ENCODE peak calls at places on chromosomes 5 and 9, in eight cellular contexts. One of them, this sample, is unnamed.

GRCh38 chr9:127574089-127574921 is 37.8 kb upstream of the STXBP1 start:
- DNase-seq in A549: peak
- DNase-seq in EL: peak
- DNase-seq in heart right ventricle: no peak
- DNase-seq in fibroblast of the aortic adventitia: peak
- DNase-seq in AG09319: no peak
- DNase-seq in fibroblast of gingiva: peak
- DNase-seq in H54: peak
- DNase-seq in this sample: no peak

GRCh38 chr5:132258102-132259060 is 885 bp downstream of the PDLIM4 start:
- DNase-seq in fibroblast of gingiva: peak
- DNase-seq in AG09319: no peak
- DNase-seq in EL: peak
- DNase-seq in fibroblast of the aortic adventitia: peak
- DNase-seq in A549: no peak
- DNase-seq in heart right ventricle: no peak
- DNase-seq in H54: no peak
- DNase-seq in this sample: no peak

GRCh38 chr5:132446621-132447020 is 44.0 kb downstream of the IRF1 start:
- DNase-seq in AG09319: peak
- DNase-seq in EL: peak
- DNase-seq in heart right ventricle: peak
- DNase-seq in fibroblast of the aortic adventitia: peak
- DNase-seq in A549: no peak
- DNase-seq in H54: no peak
- DNase-seq in fibroblast of gingiva: peak
- DNase-seq in this sample: no peak

GRCh38 chr5:137735531-137736284 is at the start of gene KLHL3:
- DNase-seq in fibroblast of the aortic adventitia: peak
- DNase-seq in AG09319: no peak
- DNase-seq in A549: no peak
- DNase-seq in H54: peak
- DNase-seq in EL: peak
- DNase-seq in fibroblast of gingiva: peak
- DNase-seq in heart right ventricle: peak
- DNase-seq in this sample: no peak

GRCh38 chr9:134185536-134186011 is 21.2 kb upstream of the RNU6ATAC start:
- DNase-seq in EL: no peak
- DNase-seq in AG09319: no peak
- DNase-seq in H54: no peak
- DNase-seq in heart right ventricle: no peak
- DNase-seq in fibroblast of gingiva: no peak
- DNase-seq in A549: no peak
- DNase-seq in fibroblast of the aortic adventitia: no peak
- DNase-seq in this sample: no peak

GRCh38 chr5:2656186-2656585 is 95.3 kb downstream of the IRX2 start:
- DNase-seq in EL: no peak
- DNase-seq in H54: no peak
- DNase-seq in A549: no peak
- DNase-seq in fibroblast of gingiva: no peak
- DNase-seq in fibroblast of the aortic adventitia: peak
- DNase-seq in AG09319: no peak
- DNase-seq in heart right ventricle: no peak
- DNase-seq in this sample: no peak

GRCh38 chr9:90872835-90873294 is 71.2 kb downstream of the SYK start:
- DNase-seq in fibroblast of gingiva: no peak
- DNase-seq in EL: no peak
- DNase-seq in A549: no peak
- DNase-seq in H54: no peak
- DNase-seq in fibroblast of the aortic adventitia: no peak
- DNase-seq in AG09319: no peak
- DNase-seq in heart right ventricle: no peak
- DNase-seq in this sample: no peak

GRCh38 chr5:132046915-132047314 is 13.5 kb upstream of the IL3 start:
- DNase-seq in heart right ventricle: no peak
- DNase-seq in A549: no peak
- DNase-seq in EL: no peak
- DNase-seq in AG09319: no peak
- DNase-seq in fibroblast of the aortic adventitia: no peak
- DNase-seq in H54: no peak
- DNase-seq in fibroblast of gingiva: no peak
- DNase-seq in this sample: no peak

GRCh38 chr5:11504794-11505193 is 399.5 kb downstream of the CTNND2 start:
- DNase-seq in fibroblast of the aortic adventitia: peak
- DNase-seq in AG09319: no peak
- DNase-seq in EL: no peak
- DNase-seq in A549: no peak
- DNase-seq in heart right ventricle: no peak
- DNase-seq in fibroblast of gingiva: no peak
- DNase-seq in H54: peak
- DNase-seq in this sample: no peak

GRCh38 chr9:126465977-126466376 is 139.3 kb downstream of the MVB12B start:
- DNase-seq in heart right ventricle: no peak
- DNase-seq in A549: no peak
- DNase-seq in H54: no peak
- DNase-seq in fibroblast of the aortic adventitia: no peak
- DNase-seq in fibroblast of gingiva: no peak
- DNase-seq in AG09319: no peak
- DNase-seq in EL: no peak
- DNase-seq in this sample: no peak

GRCh38 chr5:55866934-55867333 is 15.8 kb downstream of the IL31RA start:
- DNase-seq in A549: no peak
- DNase-seq in AG09319: no peak
- DNase-seq in EL: no peak
- DNase-seq in fibroblast of the aortic adventitia: no peak
- DNase-seq in H54: no peak
- DNase-seq in heart right ventricle: no peak
- DNase-seq in fibroblast of gingiva: no peak
- DNase-seq in this sample: no peak

GRCh38 chr5:54547711-54548250 is 30.2 kb downstream of the SNX18 start:
- DNase-seq in fibroblast of gingiva: peak
- DNase-seq in EL: peak
- DNase-seq in fibroblast of the aortic adventitia: peak
- DNase-seq in AG09319: peak
- DNase-seq in A549: peak
- DNase-seq in H54: no peak
- DNase-seq in heart right ventricle: no peak
- DNase-seq in this sample: no peak

GRCh38 chr9:113131689-113132151 is 19.1 kb upstream of the SLC31A2 start:
- DNase-seq in fibroblast of gingiva: no peak
- DNase-seq in heart right ventricle: no peak
- DNase-seq in EL: no peak
- DNase-seq in AG09319: no peak
- DNase-seq in A549: no peak
- DNase-seq in fibroblast of the aortic adventitia: no peak
- DNase-seq in H54: no peak
- DNase-seq in this sample: no peak

GRCh38 chr5:149376711-149377447 is 2.2 kb downstream of the IL17B start:
- DNase-seq in fibroblast of the aortic adventitia: no peak
- DNase-seq in fibroblast of gingiva: no peak
- DNase-seq in AG09319: no peak
- DNase-seq in H54: no peak
- DNase-seq in A549: no peak
- DNase-seq in EL: no peak
- DNase-seq in heart right ventricle: no peak
- DNase-seq in this sample: no peak

GRCh38 chr5:177432143-177432904 is 5.8 kb downstream of the GRK6 start:
- DNase-seq in AG09319: no peak
- DNase-seq in EL: no peak
- DNase-seq in fibroblast of the aortic adventitia: no peak
- DNase-seq in heart right ventricle: peak
- DNase-seq in H54: no peak
- DNase-seq in fibroblast of gingiva: no peak
- DNase-seq in A549: no peak
- DNase-seq in this sample: no peak

GRCh38 chr9:14827805-14828204 is 82.4 kb downstream of the FREM1 start:
- DNase-seq in fibroblast of gingiva: no peak
- DNase-seq in fibroblast of the aortic adventitia: no peak
- DNase-seq in A549: no peak
- DNase-seq in AG09319: no peak
- DNase-seq in heart right ventricle: no peak
- DNase-seq in H54: no peak
- DNase-seq in EL: no peak
- DNase-seq in this sample: no peak

GRCh38 chr9:131310833-131311554 is 21.5 kb downstream of the PLPP7 start:
- DNase-seq in EL: no peak
- DNase-seq in A549: peak
- DNase-seq in AG09319: no peak
- DNase-seq in heart right ventricle: no peak
- DNase-seq in fibroblast of the aortic adventitia: no peak
- DNase-seq in H54: no peak
- DNase-seq in fibroblast of gingiva: no peak
- DNase-seq in this sample: no peak

GRCh38 chr9:132697230-132697629 is 27.0 kb downstream of the GTF3C4 start:
- DNase-seq in A549: peak
- DNase-seq in H54: no peak
- DNase-seq in EL: no peak
- DNase-seq in heart right ventricle: no peak
- DNase-seq in fibroblast of the aortic adventitia: no peak
- DNase-seq in AG09319: no peak
- DNase-seq in fibroblast of gingiva: no peak
- DNase-seq in this sample: no peak

GRCh38 chr5:180605554-180606214 is 14.4 kb upstream of the SCGB3A1 start:
- DNase-seq in EL: peak
- DNase-seq in H54: peak
- DNase-seq in A549: peak
- DNase-seq in AG09319: no peak
- DNase-seq in heart right ventricle: peak
- DNase-seq in fibroblast of gingiva: peak
- DNase-seq in fibroblast of the aortic adventitia: peak
- DNase-seq in this sample: peak

GRCh38 chr9:114028646-114029045 is 49.5 kb downstream of the AMBP start:
- DNase-seq in AG09319: no peak
- DNase-seq in fibroblast of gingiva: no peak
- DNase-seq in EL: no peak
- DNase-seq in H54: no peak
- DNase-seq in heart right ventricle: no peak
- DNase-seq in fibroblast of the aortic adventitia: no peak
- DNase-seq in A549: no peak
- DNase-seq in this sample: no peak

GRCh38 chr9:27726244-27727141 is 153.2 kb upstream of the C9orf72 start:
- DNase-seq in heart right ventricle: peak
- DNase-seq in A549: peak
- DNase-seq in AG09319: peak
- DNase-seq in H54: peak
- DNase-seq in fibroblast of gingiva: no peak
- DNase-seq in EL: peak
- DNase-seq in fibroblast of the aortic adventitia: peak
- DNase-seq in this sample: peak

GRCh38 chr5:168765220-168766037 is 186.3 kb upstream of the PANK3 start:
- DNase-seq in fibroblast of gingiva: no peak
- DNase-seq in fibroblast of the aortic adventitia: peak
- DNase-seq in A549: no peak
- DNase-seq in heart right ventricle: peak
- DNase-seq in EL: no peak
- DNase-seq in AG09319: no peak
- DNase-seq in H54: no peak
- DNase-seq in this sample: no peak

GRCh38 chr5:103079796-103080195 is 40.1 kb downstream of the GIN1 start:
- DNase-seq in AG09319: no peak
- DNase-seq in EL: no peak
- DNase-seq in heart right ventricle: no peak
- DNase-seq in H54: no peak
- DNase-seq in fibroblast of gingiva: no peak
- DNase-seq in fibroblast of the aortic adventitia: no peak
- DNase-seq in A549: no peak
- DNase-seq in this sample: no peak

GRCh38 chr9:21848615-21849014 is 46.2 kb downstream of the MTAP start:
- DNase-seq in fibroblast of the aortic adventitia: no peak
- DNase-seq in A549: no peak
- DNase-seq in H54: no peak
- DNase-seq in AG09319: no peak
- DNase-seq in heart right ventricle: no peak
- DNase-seq in fibroblast of gingiva: no peak
- DNase-seq in EL: no peak
- DNase-seq in this sample: no peak

GRCh38 chr9:8346291-8346690 is 546.7 kb upstream of the DMAC1 start:
- DNase-seq in heart right ventricle: no peak
- DNase-seq in H54: no peak
- DNase-seq in AG09319: no peak
- DNase-seq in A549: no peak
- DNase-seq in EL: no peak
- DNase-seq in fibroblast of the aortic adventitia: peak
- DNase-seq in fibroblast of gingiva: no peak
- DNase-seq in this sample: no peak

GRCh38 chr9:85469041-85469440 is 272.7 kb downstream of the AGTPBP1 start:
- DNase-seq in H54: no peak
- DNase-seq in fibroblast of gingiva: no peak
- DNase-seq in fibroblast of the aortic adventitia: no peak
- DNase-seq in AG09319: no peak
- DNase-seq in A549: no peak
- DNase-seq in EL: no peak
- DNase-seq in heart right ventricle: no peak
- DNase-seq in this sample: no peak

GRCh38 chr5:57102905-57103255 is 71.0 kb upstream of the GPBP1 start:
- DNase-seq in EL: no peak
- DNase-seq in H54: no peak
- DNase-seq in fibroblast of the aortic adventitia: no peak
- DNase-seq in heart right ventricle: no peak
- DNase-seq in A549: peak
- DNase-seq in fibroblast of gingiva: no peak
- DNase-seq in AG09319: no peak
- DNase-seq in this sample: no peak